ENCODE peak calls at places on chromosome 5, in six cellular contexts. T is NCI-H748 treated with DMSO at 0.1 percent for 48 hours; C is NCI-H1417 treated with DMSO at 0.1 percent for 48 hours; W is stimulated activated CD4-positive, alpha-beta T cell treated with anti-CD3 and anti-CD28 coated beads, Interleukin-15, amount 100 ng/mL, for 1 hour; X is mesendoderm; U is NCI-H2081 treated with DMSO at 0.1 percent for 48 hours. K is an unnamed sample.

GRCh38 chr5:135578305-135578684 is 496 bp downstream of the CXCL14 start:
- DNase-seq in T (no peak), U (no peak), C (no peak), W (no peak), X (peak), K (no peak)

GRCh38 chr5:176424181-176424580 is 7.8 kb upstream of the CLTB start:
- DNase-seq in U (no peak), T (no peak), C (no peak), X (no peak), W (no peak), K (no peak)

GRCh38 chr5:116908537-116908936 is 333.9 kb upstream of the SEMA6A start:
- DNase-seq in T (no peak), U (no peak), W (no peak), C (no peak), X (no peak), K (no peak)

GRCh38 chr5:124706729-124707361 is 39.6 kb downstream of the ZNF608 start:
- DNase-seq in W (no peak), C (peak), X (peak), U (peak), T (peak), K (no peak)

GRCh38 chr5:173798127-173798810 is 89.9 kb upstream of the CPEB4 start:
- DNase-seq in X (no peak), W (no peak), C (no peak), T (no peak), U (no peak), K (no peak)

GRCh38 chr5:138179277-138179857 is 455 bp downstream of the KIF20A start:
- DNase-seq in X (peak), T (no peak), U (no peak), C (no peak), W (no peak), K (no peak)

GRCh38 chr5:98121036-98121936 is 652.2 kb upstream of the RGMB start:
- DNase-seq in W (no peak), X (peak), U (no peak), T (no peak), C (no peak), K (no peak)

GRCh38 chr5:137487600-137487999 is 11.5 kb downstream of the SPOCK1 start:
- DNase-seq in U (no peak), X (no peak), C (no peak), W (no peak), T (no peak), K (no peak)

GRCh38 chr5:41598011-41598410 is 87.6 kb upstream of the PLCXD3 start:
- DNase-seq in X (peak), T (no peak), U (no peak), W (no peak), C (no peak), K (peak)

GRCh38 chr5:132489051-132489770 is 1.4 kb downstream of the IRF1 start:
- DNase-seq in T (no peak), X (no peak), U (no peak), C (no peak), W (no peak), K (peak)

GRCh38 chr5:17217421-17218352 is at the start of gene BASP1:
- DNase-seq in T (peak), C (peak), X (peak), W (no peak), U (no peak), K (peak)

GRCh38 chr5:172795401-172795977 is 24.5 kb upstream of the DUSP1 start:
- DNase-seq in T (no peak), X (peak), C (no peak), U (no peak), W (no peak), K (peak)

GRCh38 chr5:72624641-72625236 is 117.5 kb upstream of the ZNF366 start:
- DNase-seq in T (no peak), C (no peak), X (no peak), U (no peak), W (no peak), K (no peak)

GRCh38 chr5:104800440-104801048 is 1238.0 kb upstream of the NUDT12 start:
- DNase-seq in C (no peak), T (no peak), W (no peak), X (peak), U (no peak), K (peak)

GRCh38 chr5:127997131-127997775 is 86.3 kb upstream of the SLC12A2 start:
- DNase-seq in C (no peak), X (peak), T (no peak), W (no peak), U (no peak), K (no peak)

GRCh38 chr5:170542691-170543275 is 39.0 kb downstream of the KCNIP1 start:
- DNase-seq in X (no peak), W (no peak), C (no peak), U (no peak), T (peak), K (no peak)

GRCh38 chr5:136620016-136620419 is 254.7 kb upstream of the TRPC7 start:
- DNase-seq in W (no peak), C (no peak), X (peak), T (no peak), U (no peak), K (peak)

GRCh38 chr5:177473461-177473991 is at the start of gene DBN1:
- DNase-seq in X (peak), T (peak), C (no peak), W (no peak), U (no peak), K (no peak)

GRCh38 chr5:81787843-81788242 is 36.9 kb upstream of the SSBP2 start:
- DNase-seq in X (peak), T (no peak), U (no peak), C (no peak), W (no peak), K (peak)

GRCh38 chr5:68454766-68455165 is 239.2 kb downstream of the PIK3R1 start:
- DNase-seq in C (no peak), U (no peak), X (no peak), T (no peak), W (no peak), K (no peak)

GRCh38 chr5:147101654-147102053 is 133.2 kb upstream of the STK32A start:
- DNase-seq in C (no peak), U (no peak), X (no peak), W (no peak), T (no peak), K (no peak)

K was measured in trophoblast cell.